ENCODE peak calls at places on chromosomes 4 and X, in eight cellular contexts. One of them, this sample, is unnamed. For H3K36me3, H3K27me3 and H3K9me3, the result is how much of the 10 kb centered on the place peaks cover.

GRCh38 chrX:119523664-119524184 is 41.5 kb downstream of the STEEP1 start:
- DNase-seq in CD4-positive, alpha-beta memory T cell: no peak
- DNase-seq in mammary epithelial cell: no peak
- DNase-seq in neural progenitor cell: no peak
- DNase-seq in breast epithelium: no peak
- DNase-seq in cardiac muscle cell: no peak
- DNase-seq in iPS DF 6.9: no peak
- DNase-seq in tibial artery: no peak
- DNase-seq in this sample: no peak

GRCh38 chrX:31743004-31743403 is 671.2 kb upstream of the FTHL17 start:
- DNase-seq in mammary epithelial cell: no peak
- DNase-seq in iPS DF 6.9: no peak
- DNase-seq in tibial artery: no peak
- DNase-seq in CD4-positive, alpha-beta memory T cell: no peak
- DNase-seq in breast epithelium: no peak
- DNase-seq in cardiac muscle cell: no peak
- DNase-seq in neural progenitor cell: no peak
- DNase-seq in this sample: no peak

GRCh38 chr4:113885291-113885690 is 94.2 kb downstream of the ARSJ start:
- DNase-seq in cardiac muscle cell: no peak
- DNase-seq in mammary epithelial cell: no peak
- DNase-seq in neural progenitor cell: no peak
- DNase-seq in tibial artery: no peak
- DNase-seq in iPS DF 6.9: no peak
- DNase-seq in CD4-positive, alpha-beta memory T cell: no peak
- DNase-seq in breast epithelium: no peak
- DNase-seq in this sample: no peak

GRCh38 chr4:8297141-8297601 is 27.6 kb downstream of the HTRA3 start:
- DNase-seq in iPS DF 6.9: no peak
- DNase-seq in cardiac muscle cell: no peak
- DNase-seq in tibial artery: no peak
- DNase-seq in neural progenitor cell: no peak
- DNase-seq in CD4-positive, alpha-beta memory T cell: no peak
- DNase-seq in breast epithelium: no peak
- DNase-seq in mammary epithelial cell: no peak
- DNase-seq in this sample: no peak

GRCh38 chr4:183200453-183200852 is 101.4 kb downstream of the WWC2 start:
- DNase-seq in tibial artery: peak
- DNase-seq in neural progenitor cell: peak
- DNase-seq in CD4-positive, alpha-beta memory T cell: no peak
- DNase-seq in breast epithelium: peak
- DNase-seq in iPS DF 6.9: no peak
- DNase-seq in cardiac muscle cell: peak
- DNase-seq in mammary epithelial cell: peak
- DNase-seq in this sample: no peak

GRCh38 chr4:181745933-181746627 is 497.1 kb upstream of the TENM3 start:
- DNase-seq in breast epithelium: no peak
- DNase-seq in iPS DF 6.9: no peak
- DNase-seq in tibial artery: no peak
- DNase-seq in cardiac muscle cell: no peak
- DNase-seq in CD4-positive, alpha-beta memory T cell: no peak
- DNase-seq in neural progenitor cell: peak
- DNase-seq in mammary epithelial cell: no peak
- DNase-seq in this sample: no peak

GRCh38 chr4:88335092-88335665 is 43.5 kb upstream of the HERC6 start:
- DNase-seq in CD4-positive, alpha-beta memory T cell: no peak
- DNase-seq in iPS DF 6.9: no peak
- DNase-seq in mammary epithelial cell: no peak
- DNase-seq in breast epithelium: no peak
- DNase-seq in cardiac muscle cell: peak
- DNase-seq in neural progenitor cell: peak
- DNase-seq in tibial artery: no peak
- DNase-seq in this sample: no peak

GRCh38 chrX:15750611-15751159 is 12.6 kb downstream of the CA5B start:
- DNase-seq in mammary epithelial cell: no peak
- DNase-seq in tibial artery: no peak
- DNase-seq in CD4-positive, alpha-beta memory T cell: peak
- DNase-seq in breast epithelium: no peak
- DNase-seq in neural progenitor cell: no peak
- DNase-seq in iPS DF 6.9: no peak
- DNase-seq in cardiac muscle cell: no peak
- DNase-seq in this sample: no peak

GRCh38 chr4:187171731-187172339 is 448.2 kb upstream of the FAT1 start:
- DNase-seq in neural progenitor cell: no peak
- DNase-seq in tibial artery: no peak
- DNase-seq in iPS DF 6.9: no peak
- DNase-seq in CD4-positive, alpha-beta memory T cell: no peak
- DNase-seq in breast epithelium: no peak
- DNase-seq in cardiac muscle cell: no peak
- DNase-seq in mammary epithelial cell: no peak
- DNase-seq in this sample: no peak

GRCh38 chr4:1051472-1051871 is 40.0 kb downstream of the FGFRL1 start:
- DNase-seq in CD4-positive, alpha-beta memory T cell: no peak
- DNase-seq in tibial artery: no peak
- DNase-seq in mammary epithelial cell: no peak
- DNase-seq in neural progenitor cell: no peak
- DNase-seq in iPS DF 6.9: no peak
- DNase-seq in breast epithelium: no peak
- DNase-seq in cardiac muscle cell: no peak
- DNase-seq in this sample: no peak

GRCh38 chr4:130028552-130028951 is 932.6 kb downstream of the C4orf33 start:
- DNase-seq in cardiac muscle cell: no peak
- DNase-seq in tibial artery: no peak
- DNase-seq in CD4-positive, alpha-beta memory T cell: no peak
- DNase-seq in breast epithelium: no peak
- DNase-seq in neural progenitor cell: peak
- DNase-seq in iPS DF 6.9: no peak
- DNase-seq in mammary epithelial cell: no peak
- DNase-seq in this sample: no peak

GRCh38 chr4:12446650-12447049 is 1018.0 kb upstream of the HS3ST1 start:
- DNase-seq in mammary epithelial cell: no peak
- DNase-seq in breast epithelium: no peak
- DNase-seq in tibial artery: no peak
- DNase-seq in iPS DF 6.9: no peak
- DNase-seq in CD4-positive, alpha-beta memory T cell: no peak
- DNase-seq in neural progenitor cell: no peak
- DNase-seq in cardiac muscle cell: peak
- DNase-seq in this sample: no peak

GRCh38 chr4:8353912-8354453 is 84.4 kb downstream of the HTRA3 start:
- DNase-seq in tibial artery: peak
- DNase-seq in CD4-positive, alpha-beta memory T cell: no peak
- DNase-seq in breast epithelium: no peak
- DNase-seq in mammary epithelial cell: no peak
- DNase-seq in cardiac muscle cell: peak
- DNase-seq in iPS DF 6.9: no peak
- DNase-seq in neural progenitor cell: no peak
- DNase-seq in this sample: no peak

GRCh38 chrX:40539214-40540142 is 41.3 kb upstream of the ATP6AP2 start:
- DNase-seq in cardiac muscle cell: peak
- DNase-seq in iPS DF 6.9: peak
- DNase-seq in mammary epithelial cell: peak
- DNase-seq in tibial artery: peak
- DNase-seq in neural progenitor cell: peak
- DNase-seq in breast epithelium: peak
- DNase-seq in CD4-positive, alpha-beta memory T cell: peak
- DNase-seq in this sample: no peak

GRCh38 chr4:57777871-57778270 is 667.7 kb upstream of the IGFBP7 start:
- DNase-seq in iPS DF 6.9: no peak
- DNase-seq in neural progenitor cell: no peak
- DNase-seq in CD4-positive, alpha-beta memory T cell: no peak
- DNase-seq in tibial artery: no peak
- DNase-seq in cardiac muscle cell: no peak
- DNase-seq in breast epithelium: no peak
- DNase-seq in mammary epithelial cell: no peak
- DNase-seq in this sample: no peak

GRCh38 chrX:105658136-105658535 is 164.2 kb upstream of the NRK start:
- DNase-seq in tibial artery: no peak
- DNase-seq in cardiac muscle cell: peak
- DNase-seq in neural progenitor cell: no peak
- DNase-seq in mammary epithelial cell: peak
- DNase-seq in iPS DF 6.9: no peak
- DNase-seq in breast epithelium: no peak
- DNase-seq in CD4-positive, alpha-beta memory T cell: no peak
- DNase-seq in this sample: no peak

GRCh38 chr4:151879705-151880104 is 118.9 kb upstream of the GATB start:
- DNase-seq in tibial artery: no peak
- DNase-seq in mammary epithelial cell: no peak
- DNase-seq in breast epithelium: no peak
- DNase-seq in CD4-positive, alpha-beta memory T cell: no peak
- DNase-seq in neural progenitor cell: peak
- DNase-seq in iPS DF 6.9: no peak
- DNase-seq in cardiac muscle cell: no peak
- DNase-seq in this sample: no peak

GRCh38 chrX:131783555-131784338 is 239.4 kb upstream of the STK26 start:
- DNase-seq in neural progenitor cell: no peak
- DNase-seq in cardiac muscle cell: no peak
- DNase-seq in breast epithelium: peak
- DNase-seq in mammary epithelial cell: peak
- DNase-seq in CD4-positive, alpha-beta memory T cell: peak
- DNase-seq in tibial artery: no peak
- DNase-seq in iPS DF 6.9: no peak
- DNase-seq in this sample: no peak

GRCh38 chrX:131779313-131779712 is 235.4 kb downstream of the OR13H1 start:
- DNase-seq in mammary epithelial cell: no peak
- DNase-seq in cardiac muscle cell: no peak
- DNase-seq in CD4-positive, alpha-beta memory T cell: no peak
- DNase-seq in iPS DF 6.9: no peak
- DNase-seq in breast epithelium: no peak
- DNase-seq in tibial artery: no peak
- DNase-seq in neural progenitor cell: no peak
- DNase-seq in this sample: no peak

GRCh38 chrX:131778269-131779218 is 234.7 kb downstream of the OR13H1 start:
- DNase-seq in CD4-positive, alpha-beta memory T cell: peak
- DNase-seq in breast epithelium: peak
- DNase-seq in iPS DF 6.9: no peak
- DNase-seq in cardiac muscle cell: no peak
- DNase-seq in mammary epithelial cell: peak
- DNase-seq in tibial artery: no peak
- DNase-seq in neural progenitor cell: no peak
- DNase-seq in this sample: no peak
- H3K36me3 ChIP-seq in CD4-positive, alpha-beta memory T cell: under half
- H3K36me3 ChIP-seq in breast epithelium: under half
- H3K36me3 ChIP-seq in iPS DF 6.9: under half
- H3K36me3 ChIP-seq in cardiac muscle cell: half or more
- H3K36me3 ChIP-seq in mammary epithelial cell: under half
- H3K36me3 ChIP-seq in tibial artery: under half
- H3K36me3 ChIP-seq in neural progenitor cell: under half
- H3K36me3 ChIP-seq in this sample: under half

DNA sequence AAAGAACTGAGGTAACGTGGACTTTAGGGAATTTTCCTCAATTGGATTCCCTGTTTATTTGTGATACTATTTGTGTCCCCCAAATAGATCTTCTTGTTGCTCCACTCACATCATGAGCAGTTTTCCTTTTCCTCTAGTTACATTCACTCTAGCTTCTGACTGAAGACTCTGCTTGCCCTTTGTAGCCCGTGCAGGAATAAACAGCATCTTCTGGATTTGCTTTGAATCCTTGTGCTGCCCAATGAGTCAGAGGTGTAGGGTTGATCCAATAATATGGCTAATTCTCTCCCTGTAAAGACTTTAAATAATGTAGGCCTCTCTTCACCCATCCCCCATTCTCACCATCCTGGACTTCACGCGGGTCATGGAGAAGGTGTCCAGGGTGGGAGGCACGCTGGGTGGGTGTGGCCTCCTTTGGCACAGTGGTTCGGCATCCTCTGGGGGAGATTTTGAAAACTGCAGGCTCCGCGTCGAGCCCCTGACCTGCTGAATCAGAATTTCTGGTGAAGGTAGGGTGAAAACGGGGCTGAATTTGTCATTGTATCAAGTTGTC is 9.0 kb downstream of the HAND2 start:
- DNase-seq in mammary epithelial cell: no peak
- DNase-seq in CD4-positive, alpha-beta memory T cell: no peak
- DNase-seq in iPS DF 6.9: no peak
- DNase-seq in cardiac muscle cell: no peak
- DNase-seq in neural progenitor cell: peak
- DNase-seq in tibial artery: no peak
- DNase-seq in breast epithelium: no peak
- DNase-seq in this sample: no peak
- H3K27me3 ChIP-seq in mammary epithelial cell: half or more
- H3K27me3 ChIP-seq in CD4-positive, alpha-beta memory T cell: half or more
- H3K27me3 ChIP-seq in iPS DF 6.9: half or more
- H3K27me3 ChIP-seq in cardiac muscle cell: under half
- H3K27me3 ChIP-seq in neural progenitor cell: half or more
- H3K27me3 ChIP-seq in tibial artery: under half
- H3K27me3 ChIP-seq in breast epithelium: half or more
- H3K27me3 ChIP-seq in this sample: under half

DNA sequence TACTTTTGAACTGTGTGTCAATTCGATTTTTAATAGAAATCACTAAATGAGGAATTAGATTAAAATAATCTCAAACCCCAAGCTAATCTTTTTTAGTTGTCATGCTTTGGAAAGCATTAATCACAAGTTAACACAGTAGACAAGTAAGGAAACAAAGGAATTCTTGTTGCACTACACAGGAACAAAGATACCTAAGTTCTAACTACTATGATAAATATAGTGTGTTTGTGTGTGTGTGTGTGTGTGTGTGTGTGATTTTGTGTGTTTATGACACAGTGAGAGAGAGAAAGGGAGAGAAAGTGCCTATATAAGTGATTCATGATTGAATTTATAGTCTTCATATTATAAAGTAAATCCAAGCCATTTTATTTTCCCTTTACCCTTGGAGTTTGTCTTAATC is 931.4 kb downstream of the PCDH7 start:
- DNase-seq in breast epithelium: no peak
- DNase-seq in tibial artery: no peak
- DNase-seq in iPS DF 6.9: no peak
- DNase-seq in neural progenitor cell: no peak
- DNase-seq in CD4-positive, alpha-beta memory T cell: no peak
- DNase-seq in mammary epithelial cell: no peak
- DNase-seq in cardiac muscle cell: no peak
- DNase-seq in this sample: no peak
- H3K9me3 ChIP-seq in breast epithelium: under half
- H3K9me3 ChIP-seq in tibial artery: under half
- H3K9me3 ChIP-seq in iPS DF 6.9: under half
- H3K9me3 ChIP-seq in neural progenitor cell: under half
- H3K9me3 ChIP-seq in CD4-positive, alpha-beta memory T cell: under half
- H3K9me3 ChIP-seq in mammary epithelial cell: under half
- H3K9me3 ChIP-seq in cardiac muscle cell: under half
- H3K9me3 ChIP-seq in this sample: under half

DNA sequence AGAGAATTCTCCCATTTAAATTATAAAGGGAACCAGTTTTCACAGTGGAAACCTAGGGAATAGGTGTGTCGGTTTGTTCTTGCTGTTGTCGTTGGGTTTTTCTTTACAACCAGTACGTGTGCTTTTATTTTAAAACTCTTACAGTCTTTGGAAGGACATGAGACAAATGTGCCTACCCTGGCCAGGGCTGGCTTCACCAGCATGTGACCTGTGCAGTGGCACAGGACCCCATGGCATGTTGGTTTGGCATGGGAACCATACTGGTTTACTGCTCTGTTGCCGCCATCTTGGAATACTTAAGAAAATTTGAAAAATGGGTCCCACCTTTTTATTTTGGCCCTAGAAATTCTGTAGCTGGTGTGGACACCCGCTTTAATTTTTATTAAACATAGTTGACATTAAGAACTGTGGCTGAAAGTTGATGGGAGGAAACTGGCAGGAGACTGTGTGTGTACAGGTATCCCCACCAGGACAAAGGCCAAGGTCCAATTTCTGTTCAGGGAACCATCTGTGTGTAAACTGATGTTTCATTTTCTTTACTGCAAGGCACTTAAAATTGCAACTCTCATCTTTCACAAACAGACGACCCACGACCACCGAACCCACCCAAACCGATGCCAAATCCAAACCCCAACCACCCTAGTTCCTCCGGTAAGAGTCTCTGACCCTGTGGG is 28.8 kb downstream of the CD99 start:
- DNase-seq in mammary epithelial cell: no peak
- DNase-seq in tibial artery: peak
- DNase-seq in iPS DF 6.9: no peak
- DNase-seq in neural progenitor cell: no peak
- DNase-seq in breast epithelium: no peak
- DNase-seq in cardiac muscle cell: no peak
- DNase-seq in CD4-positive, alpha-beta memory T cell: no peak
- DNase-seq in this sample: no peak
- H3K36me3 ChIP-seq in mammary epithelial cell: under half
- H3K36me3 ChIP-seq in tibial artery: half or more
- H3K36me3 ChIP-seq in iPS DF 6.9: under half
- H3K36me3 ChIP-seq in neural progenitor cell: under half
- H3K36me3 ChIP-seq in breast epithelium: under half
- H3K36me3 ChIP-seq in cardiac muscle cell: under half
- H3K36me3 ChIP-seq in CD4-positive, alpha-beta memory T cell: half or more
- H3K36me3 ChIP-seq in this sample: half or more

This sample was measured in thoracic aorta.